ENCODE peak calls at places on chromosome 3, in four cellular contexts. A is HepG2, K is K562, R is SK-N-SH. G is an unnamed sample.

GRCh38 chr3:55723653-55724406 is 236.7 kb upstream of the WNT5A start:
- DNase-seq in A (no peak), K (no peak), R (peak), G (no peak)

GRCh38 chr3:64074091-64074490 is 50.8 kb upstream of the PSMD6 start:
- DNase-seq in A (no peak), K (no peak), R (no peak), G (no peak)

GRCh38 chr3:20108869-20109268 is 68.6 kb downstream of the KAT2B start:
- DNase-seq in A (no peak), K (no peak), R (no peak), G (peak)

GRCh38 chr3:33395900-33396299 is 44.3 kb downstream of the UBP1 start:
- DNase-seq in A (no peak), K (no peak), R (no peak), G (no peak)

GRCh38 chr3:156762631-156763185 is 63.4 kb upstream of the LEKR1 start:
- DNase-seq in A (no peak), K (no peak), R (peak), G (no peak)

GRCh38 chr3:4245671-4246070 is 57.5 kb upstream of the SETMAR start:
- DNase-seq in A (peak), K (no peak), R (no peak), G (no peak)

GRCh38 chr3:139124197-139124596 is 79.5 kb upstream of the PRR23C start:
- DNase-seq in A (no peak), K (no peak), R (no peak), G (no peak)

GRCh38 chr3:84066920-84067319 is 891.9 kb upstream of the CADM2 start:
- DNase-seq in A (no peak), K (no peak), R (no peak), G (no peak)

GRCh38 chr3:127849368-127849767 is 27.1 kb upstream of the MGLL start:
- DNase-seq in A (no peak), K (no peak), R (no peak), G (no peak)

DNA sequence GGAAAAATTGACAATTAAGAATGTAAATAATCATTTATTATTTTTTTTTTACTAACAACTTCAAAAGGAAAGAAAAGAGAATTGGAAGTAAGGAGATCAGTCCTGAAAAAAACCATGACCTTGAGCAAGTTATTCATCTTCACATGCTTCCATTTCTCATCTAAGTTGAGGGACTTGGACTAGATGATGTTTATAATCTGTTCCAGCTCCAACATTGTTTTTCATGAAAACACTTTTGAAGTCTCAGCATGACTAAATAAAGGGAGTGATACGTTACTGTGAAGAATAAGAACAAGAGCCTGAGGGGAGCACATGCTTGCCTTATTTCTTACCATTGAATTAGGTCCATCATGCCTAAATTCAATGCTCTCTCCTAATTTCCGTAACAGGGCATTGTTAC is 95.7 kb downstream of the STRIT1 start:
- DNase-seq in A (no peak), K (no peak), R (no peak), G (no peak)
- TF ChIP-seq JUND in A (no peak), K (no peak), R (no peak), G (no peak)

GRCh38 chr3:52438104-52438376 is 6.9 kb downstream of the SEMA3G start:
- DNase-seq in A (no peak), K (no peak), R (no peak), G (no peak)

GRCh38 chr3:52437326-52438103 is 7.4 kb downstream of the SEMA3G start:
- DNase-seq in A (no peak), K (no peak), R (no peak), G (peak)

GRCh38 chr3:52435246-52436101 is 9.4 kb downstream of the SEMA3G start:
- DNase-seq in A (no peak), K (no peak), R (peak), G (no peak)

GRCh38 chr3:52434491-52435115 is 10.3 kb downstream of the SEMA3G start:
- DNase-seq in A (no peak), K (no peak), R (peak), G (no peak)

DNA sequence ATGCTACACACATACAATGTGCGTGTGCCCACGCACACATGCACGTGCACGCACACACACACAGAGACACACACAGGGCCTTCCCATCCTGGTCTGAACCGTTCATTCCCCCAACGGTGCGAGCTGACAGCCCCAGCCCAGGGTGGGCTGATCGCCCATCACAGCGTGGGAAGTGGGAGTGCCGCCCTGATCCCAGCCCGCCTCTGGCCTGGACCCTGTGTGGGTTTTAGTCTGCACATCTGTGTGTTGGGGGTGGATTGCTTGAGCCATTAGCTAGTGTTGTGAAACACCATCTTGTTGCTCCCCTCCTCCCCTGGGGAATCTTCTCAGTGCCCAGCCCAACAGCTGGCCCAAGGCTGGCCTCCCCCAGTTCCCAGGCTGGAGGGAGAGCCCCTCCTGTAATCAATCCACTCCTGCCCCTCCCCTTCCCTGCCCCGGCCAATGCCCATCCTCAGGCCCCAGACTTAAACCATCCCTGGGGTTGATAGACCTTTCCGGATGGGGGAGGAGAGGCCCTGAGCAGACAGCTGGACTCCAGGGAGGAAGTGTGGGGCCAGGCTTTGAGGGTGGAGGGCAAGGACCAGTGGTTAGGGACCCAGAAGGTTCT is 8.3 kb downstream of the SEMA3G start:
- DNase-seq in A (no peak), K (no peak), R (peak), G (no peak)
- TF ChIP-seq JUND in A (no peak), K (no peak), R (no peak), G (no peak)

DNA sequence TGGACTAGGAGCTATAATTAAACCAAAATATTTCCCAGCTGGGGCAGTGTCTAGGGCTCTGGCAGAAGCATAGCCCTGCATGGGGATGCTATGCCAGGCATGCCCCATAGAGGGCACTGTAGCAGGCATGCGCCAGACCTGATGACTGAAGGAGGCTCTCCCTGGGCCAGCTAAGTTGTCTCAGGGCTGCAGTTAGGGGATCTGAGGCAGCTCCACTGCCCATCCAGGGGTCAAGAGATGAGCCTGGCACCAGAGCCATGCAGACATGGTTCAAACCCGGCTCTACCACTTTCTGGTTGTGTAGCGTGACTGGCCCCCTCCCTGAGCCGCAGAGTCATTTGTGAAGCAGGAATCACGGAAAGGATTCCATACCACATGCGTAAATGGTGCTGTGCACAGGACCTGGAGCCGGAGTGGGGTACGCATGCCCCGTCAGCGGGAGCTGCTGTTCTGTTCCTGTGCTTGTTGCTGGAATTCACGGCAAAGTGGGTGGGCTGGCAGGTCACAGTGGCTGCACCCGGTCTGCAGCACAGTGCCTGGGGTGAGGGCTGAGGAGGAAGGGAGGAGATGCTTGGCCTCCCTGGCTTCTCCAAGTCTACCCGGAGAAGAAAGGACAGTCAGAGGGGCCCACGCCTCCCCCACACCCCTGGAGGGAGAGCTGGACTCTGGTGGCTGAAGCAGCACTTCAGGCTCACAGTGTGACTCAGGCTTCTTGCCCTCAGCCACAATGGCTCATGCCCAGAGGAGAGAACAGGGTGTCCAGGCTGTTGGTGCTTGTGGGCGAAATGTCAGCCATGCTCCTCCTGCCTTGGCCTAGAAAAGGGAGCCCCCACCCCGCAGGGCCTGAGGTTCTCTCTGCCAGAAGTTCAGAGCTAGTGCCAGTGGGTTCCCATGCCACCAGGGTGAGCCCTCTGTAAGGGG is 43.1 kb downstream of the DNASE1L3 start:
- DNase-seq in A (no peak), K (peak), R (peak), G (peak)
- TF ChIP-seq JUND in A (no peak), K (no peak), R (no peak), G (no peak)

GRCh38 chr3:177236704-177237103 is 39.4 kb upstream of the TBL1XR1 start:
- DNase-seq in A (no peak), K (no peak), R (no peak), G (no peak)

GRCh38 chr3:177234121-177234520 is 36.8 kb upstream of the TBL1XR1 start:
- DNase-seq in A (no peak), K (no peak), R (no peak), G (no peak)

GRCh38 chr3:177238661-177239216 is 41.5 kb upstream of the TBL1XR1 start:
- DNase-seq in A (no peak), K (no peak), R (no peak), G (no peak)

GRCh38 chr3:177231237-177231636 is 34.0 kb upstream of the TBL1XR1 start:
- DNase-seq in A (no peak), K (no peak), R (no peak), G (no peak)

DNA sequence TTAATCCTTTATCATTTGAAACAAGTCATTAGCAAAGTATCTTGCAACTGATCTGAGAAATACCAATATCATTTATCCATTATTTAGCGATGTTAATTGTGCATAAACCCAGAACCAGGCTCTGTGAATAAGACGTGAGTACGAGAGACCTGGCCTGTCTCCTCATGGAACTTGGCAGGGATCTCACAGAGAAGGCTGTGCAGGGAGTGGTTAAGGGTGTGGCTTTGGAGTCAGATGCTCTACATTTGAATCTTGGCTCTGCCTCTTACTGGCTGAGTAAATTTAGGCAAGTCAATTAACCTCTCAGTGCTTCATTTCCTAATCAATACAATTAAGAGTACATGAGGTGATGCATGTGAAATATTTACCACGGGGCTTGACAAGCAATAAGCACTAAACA is 39.9 kb upstream of the TBL1XR1 start:
- DNase-seq in A (no peak), K (peak), R (no peak), G (no peak)
- TF ChIP-seq JUND in A (no peak), K (no peak), R (no peak), G (no peak)

GRCh38 chr3:174097686-174098085 is 700.1 kb downstream of the NLGN1 start:
- DNase-seq in A (no peak), K (no peak), R (no peak), G (no peak)
- TF ChIP-seq JUND in A (no peak), K (no peak), R (no peak), G (no peak)

DNA sequence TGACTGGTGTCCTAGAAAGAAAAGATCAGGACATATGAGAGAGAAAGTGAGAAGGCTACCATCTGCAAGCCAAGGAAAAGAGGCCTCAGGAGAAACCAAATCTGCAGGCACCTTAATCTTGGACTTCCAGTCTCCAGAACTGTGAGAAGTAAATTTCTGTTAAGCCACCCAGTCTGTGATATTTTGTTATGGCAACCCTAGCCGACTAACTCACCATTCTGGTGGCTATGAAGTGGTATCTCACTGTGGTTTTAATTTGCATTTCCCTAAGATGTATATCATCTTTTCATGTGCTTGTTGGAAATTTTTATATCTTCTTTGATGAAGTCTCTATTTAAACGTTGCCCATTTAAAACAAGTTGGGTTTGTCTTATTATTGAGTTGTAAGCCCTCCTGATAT is 40.6 kb downstream of the ILDR1 start:
- DNase-seq in A (no peak), K (no peak), R (no peak), G (no peak)
- TF ChIP-seq JUND in A (no peak), K (no peak), R (no peak), G (no peak)

G was measured in T47D.